ENCODE peak calls at places on chromosomes 12 and 14, in four cellular contexts. I is A549, B is heart left ventricle, X is stomach. U is an unnamed sample. For H3K9me3, the result is how much of the 10 kb centered on the place peaks cover.

GRCh38 chr12:4114986-4115385 is 158.6 kb upstream of the CCND2 start:
- DNase-seq in I (no peak), X (no peak), B (no peak), U (peak)

GRCh38 chr14:105328070-105328677 is 13.6 kb downstream of the PACS2 start:
- DNase-seq in I (no peak), B (no peak), X (no peak), U (no peak)

GRCh38 chr12:86724716-86725115 is 468.5 kb upstream of the MGAT4C start:
- DNase-seq in I (no peak), B (no peak), X (no peak), U (no peak)

GRCh38 chr12:47995976-47996375 is 8.3 kb downstream of the COL2A1 start:
- DNase-seq in I (no peak), B (no peak), X (peak), U (no peak)

GRCh38 chr14:102320033-102320660 is 601 bp downstream of the ZNF839 start:
- DNase-seq in I (peak), B (peak), X (peak), U (no peak)

GRCh38 chr12:131941987-131942341 is 7.8 kb upstream of the EP400 start:
- DNase-seq in B (no peak), I (no peak), X (no peak), U (no peak)

GRCh38 chr12:132427999-132428871 is 61.7 kb upstream of the FBRSL1 start:
- DNase-seq in X (peak), I (no peak), B (no peak), U (no peak)

GRCh38 chr12:132700212-132700913 is 10.3 kb upstream of the PGAM5 start:
- DNase-seq in I (no peak), X (no peak), B (no peak), U (no peak)

GRCh38 chr12:132243596-132244289 is 85.6 kb downstream of the GALNT9 start:
- DNase-seq in X (no peak), B (no peak), I (no peak), U (no peak)

GRCh38 chr12:34598352-34598827 is 576.1 kb downstream of the ALG10 start:
- DNase-seq in X (no peak), I (no peak), B (no peak), U (peak)

GRCh38 chr14:61322799-61323290 is 1.5 kb downstream of the PRKCH start:
- DNase-seq in B (no peak), X (no peak), I (peak), U (no peak)

GRCh38 chr12:106081606-106082005 is 57.1 kb downstream of the NUAK1 start:
- DNase-seq in I (no peak), X (no peak), B (no peak), U (no peak)

GRCh38 chr14:33539918-33540357 is 410.9 kb downstream of the EGLN3 start:
- DNase-seq in I (no peak), X (no peak), B (no peak), U (no peak)

GRCh38 chr12:56725723-56726102 is 614 bp upstream of the NACA start:
- DNase-seq in I (no peak), X (no peak), B (no peak), U (no peak)

GRCh38 chr14:96380735-96381134 is 11.2 kb upstream of the AK7 start:
- DNase-seq in X (no peak), I (no peak), B (no peak), U (no peak)

GRCh38 chr12:210277-211141 is 3.4 kb downstream of the SLC6A12 start:
- DNase-seq in X (no peak), I (no peak), B (no peak), U (peak)

GRCh38 chr14:54807428-54807827 is 95.2 kb downstream of the GCH1 start:
- DNase-seq in I (no peak), B (no peak), X (no peak), U (no peak)

GRCh38 chr12:128269108-128269713 is 2.2 kb downstream of the TMEM132C start:
- DNase-seq in B (no peak), I (no peak), X (no peak), U (no peak)

GRCh38 chr14:93655078-93655750 is 133.1 kb downstream of the PRIMA1 start:
- DNase-seq in X (no peak), I (peak), B (no peak), U (no peak)

GRCh38 chr12:48165089-48166031 is 8.0 kb upstream of the ASB8 start:
- DNase-seq in X (no peak), I (peak), B (peak), U (no peak)

GRCh38 chr12:56645201-56645716 is 525 bp downstream of the ATP5F1B start:
- DNase-seq in B (peak), I (no peak), X (no peak), U (peak)

GRCh38 chr12:80325167-80325959 is 118.7 kb upstream of the PTPRQ start:
- DNase-seq in I (no peak), X (no peak), B (no peak), U (no peak)

GRCh38 chr14:94601961-94602391 is 10.2 kb upstream of the SERPINA3 start:
- DNase-seq in X (peak), I (peak), B (peak), U (no peak)

GRCh38 chr14:21241218-21241819 is 27.9 kb downstream of the HNRNPC start:
- DNase-seq in I (no peak), X (no peak), B (no peak), U (no peak)

GRCh38 chr12:30908389-30909087 is 18.0 kb upstream of the TSPAN11 start:
- DNase-seq in I (no peak), B (no peak), X (no peak), U (no peak)

GRCh38 chr12:67909681-67910080 is 79.6 kb upstream of the IFNG-AS1 start:
- DNase-seq in X (no peak), I (no peak), B (no peak), U (no peak)

GRCh38 chr14:60753264-60754126 is 18.9 kb downstream of the MNAT1 start:
- DNase-seq in X (no peak), B (no peak), I (no peak), U (no peak)

GRCh38 chr12:9864913-9865675 is 4.1 kb downstream of the CLEC2B start:
- DNase-seq in B (no peak), I (no peak), X (no peak), U (no peak)

GRCh38 chr14:101925152-101925551 is 39.2 kb upstream of the DYNC1H1 start:
- DNase-seq in I (no peak), B (no peak), X (no peak), U (no peak)

GRCh38 chr12:26636710-26637328 is 196.2 kb downstream of the ITPR2 start:
- DNase-seq in I (peak), B (no peak), X (no peak), U (no peak)

GRCh38 chr14:60951781-60952435 is 29.0 kb downstream of the TRMT5 start:
- DNase-seq in I (no peak), X (no peak), B (no peak), U (no peak)

GRCh38 chr14:98494582-98494981 is 777.4 kb downstream of the BCL11B start:
- DNase-seq in B (no peak), I (no peak), X (no peak), U (no peak)

GRCh38 chr12:71771069-71771468 is 16.4 kb downstream of the RAB21 start:
- DNase-seq in I (no peak), X (no peak), B (no peak), U (no peak)

GRCh38 chr12:7108928-7109920 is at the start of gene C1RL:
- DNase-seq in X (peak), B (peak), I (peak), U (peak)

GRCh38 chr12:62273724-62274380 is 13.6 kb downstream of the USP15 start:
- DNase-seq in X (no peak), B (no peak), I (no peak), U (no peak)

GRCh38 chr14:36070056-36071043 is 106.2 kb downstream of the PTCSC3 start:
- DNase-seq in I (peak), X (peak), B (peak), U (peak)

GRCh38 chr14:74425525-74426201 is 347 bp downstream of the SYNDIG1L start:
- DNase-seq in I (peak), B (no peak), X (no peak), U (no peak)

GRCh38 chr12:6936642-6937480 is 6.8 kb upstream of the RNU7-1 start:
- DNase-seq in X (no peak), I (no peak), B (no peak), U (peak)

GRCh38 chr12:22683131-22683530 is 58.2 kb downstream of the ETNK1 start:
- DNase-seq in B (no peak), I (no peak), X (no peak), U (no peak)

GRCh38 chr12:4997939-4998338 is 45.7 kb upstream of the KCNA5 start:
- DNase-seq in B (peak), I (peak), X (no peak), U (no peak)

GRCh38 chr12:126228936-126229335 is 1163.7 kb downstream of the AACS start:
- DNase-seq in B (no peak), I (no peak), X (no peak), U (no peak)
- TF ChIP-seq POLR2A in B (no peak), I (no peak), X (no peak), U (no peak)

DNA sequence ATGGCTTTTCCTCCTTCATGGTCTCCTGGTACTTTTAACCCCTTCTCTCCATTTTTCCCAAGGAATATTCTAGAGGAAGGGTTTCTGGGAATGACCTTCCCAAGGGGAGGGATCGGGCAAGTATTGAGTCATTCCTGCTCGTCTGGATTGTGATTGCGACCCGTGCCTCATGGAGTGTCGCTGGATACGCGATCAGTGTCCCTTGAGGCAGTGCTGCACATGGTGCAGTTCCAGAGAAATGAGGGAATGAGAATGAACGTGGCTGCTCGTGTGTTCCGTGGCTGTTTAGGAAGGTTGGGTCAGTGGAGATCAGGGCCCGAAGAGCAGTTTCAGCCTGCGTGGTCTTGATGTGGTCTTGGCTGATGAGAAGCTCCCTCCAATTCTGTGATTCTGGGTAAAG is 234.4 kb downstream of the CACNA1C start:
- DNase-seq in X (no peak), B (peak), I (no peak), U (no peak)
- H3K27ac ChIP-seq in X (peak), B (peak), I (no peak), U (no peak)

DNA sequence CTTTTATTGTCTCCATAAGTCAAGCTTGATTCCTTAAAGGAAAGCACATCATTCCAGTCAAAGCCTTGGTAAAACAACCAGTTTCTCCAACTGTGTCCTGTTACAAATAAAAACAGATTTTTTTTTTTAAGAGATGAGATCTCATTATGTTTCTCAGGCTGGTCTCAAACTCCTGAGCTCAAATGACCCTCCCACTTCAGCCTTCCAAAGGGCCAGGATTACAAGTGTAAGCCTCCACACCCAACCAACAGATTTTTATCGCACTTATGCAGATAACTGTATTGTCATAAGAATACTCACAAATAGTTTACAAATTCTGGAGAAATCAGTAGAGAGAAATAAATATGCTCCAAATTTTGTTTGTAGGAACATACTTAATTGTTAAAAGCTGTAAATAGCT is 56.1 kb upstream of the SLC2A13 start:
- DNase-seq in I (no peak), X (no peak), B (no peak), U (no peak)
- H3K9me3 ChIP-seq in I (under half), X (under half), B (under half), U (under half)

DNA sequence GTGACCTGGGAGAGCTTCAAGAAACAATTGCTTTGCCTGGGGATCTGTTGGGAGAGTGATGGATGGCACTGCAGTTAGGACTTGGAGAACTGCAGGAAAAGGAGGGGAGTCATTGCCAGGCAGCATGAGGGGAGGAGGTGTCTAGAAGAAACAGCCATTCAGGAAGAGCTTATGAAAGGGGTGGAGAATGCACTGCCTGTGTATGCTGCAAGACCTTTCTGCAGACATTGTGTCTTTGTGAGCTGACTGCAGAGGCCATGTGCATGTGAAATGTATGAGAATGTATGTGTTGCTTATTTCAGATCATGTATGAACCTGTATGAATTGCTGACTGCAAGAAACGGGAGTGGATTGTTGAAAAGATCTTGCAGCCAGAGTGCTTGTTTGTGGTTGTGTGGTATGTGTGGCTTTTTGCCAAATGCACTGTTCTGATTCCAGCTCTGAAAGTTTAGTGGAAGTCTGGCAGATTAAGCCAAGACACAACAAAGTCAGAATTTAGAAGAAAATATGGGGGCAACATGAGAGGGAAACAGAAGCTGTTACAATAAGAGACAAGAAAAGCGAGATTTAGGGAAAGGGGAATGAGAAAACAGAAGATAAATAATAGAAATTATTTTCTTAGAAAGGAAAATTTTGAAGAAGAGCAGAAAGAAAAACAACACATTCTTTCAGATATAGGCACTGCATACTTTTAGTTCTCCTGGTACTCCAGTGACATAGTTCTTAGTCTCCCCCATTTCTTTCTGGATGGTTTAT is 9.8 kb upstream of the RIMKLB start:
- DNase-seq in X (no peak), I (peak), B (peak), U (no peak)
- TF ChIP-seq POLR2A in X (no peak), I (no peak), B (no peak), U (no peak)

GRCh38 chr12:113059071-113059595 is 2.6 kb downstream of the DTX1 start:
- DNase-seq in B (no peak), X (no peak), I (no peak), U (no peak)
- H3K27ac ChIP-seq in B (no peak), X (no peak), I (no peak), U (no peak)

GRCh38 chr14:40100544-40101196 is 668.4 kb upstream of the FBXO33 start:
- DNase-seq in X (no peak), I (no peak), B (no peak), U (no peak)
- H3K9me3 ChIP-seq in X (under half), I (under half), B (under half), U (under half)

GRCh38 chr12:27975222-27976136 is 2.9 kb upstream of the PTHLH start:
- DNase-seq in X (no peak), I (no peak), B (peak), U (no peak)
- TF ChIP-seq POLR2A in X (no peak), I (no peak), B (no peak), U (no peak)

GRCh38 chr12:53268637-53269562 is 801 bp downstream of the ESPL1 start:
- DNase-seq in X (no peak), I (no peak), B (no peak), U (no peak)

GRCh38 chr12:53265783-53266182 is 2.3 kb upstream of the ESPL1 start:
- DNase-seq in I (no peak), B (no peak), X (no peak), U (no peak)

GRCh38 chr12:53268009-53268636 is at the start of gene ESPL1:
- DNase-seq in B (peak), I (peak), X (peak), U (peak)

GRCh38 chr12:53267309-53268008 is 640 bp upstream of the ESPL1 start:
- DNase-seq in X (no peak), I (no peak), B (no peak), U (no peak)
- H3K27ac ChIP-seq in X (peak), I (peak), B (peak), U (no peak)